ENCODE peak calls at places on chromosomes 11 and 22, in seven cellular contexts. K, Y, Z, I, Q, V and G are unnamed samples.

GRCh38 chr22:38098410-38099249 is 11.9 kb downstream of the BAIAP2L2 start:
- DNase-seq in K (no peak), Y (no peak), Z (no peak), I (no peak), Q (no peak), V (no peak), G (no peak)

GRCh38 chr22:36379593-36380361 is 8.0 kb downstream of the MYH9 start:
- DNase-seq in K (peak; percentile 43), Y (no peak), Z (peak; percentile 71), I (peak; percentile 42), Q (no peak), V (no peak), G (no peak)

GRCh38 chr22:48258841-48259240 is 1496.4 kb downstream of the TBC1D22A start:
- DNase-seq in K (no peak), Y (no peak), Z (no peak), I (no peak), Q (no peak), V (no peak), G (no peak)

GRCh38 chr11:97614571-97614970 is 1224.8 kb downstream of the JRKL start:
- DNase-seq in K (no peak), Y (no peak), Z (no peak), I (no peak), Q (peak; percentile 9), V (no peak), G (no peak)

GRCh38 chr11:1889941-1890855 is 1.5 kb downstream of the PRR33 start:
- DNase-seq in K (no peak), Y (no peak), Z (no peak), I (no peak), Q (no peak), V (no peak), G (no peak)

GRCh38 chr11:64001552-64002427 is 15.6 kb downstream of the OTUB1 start:
- DNase-seq in K (no peak), Y (peak; percentile 38), Z (no peak), I (no peak), Q (peak; percentile 37), V (no peak), G (no peak)

GRCh38 chr22:27962268-27963191 is 43.5 kb upstream of the PITPNB start:
- DNase-seq in K (no peak), Y (peak; percentile 52), Z (no peak), I (no peak), Q (no peak), V (no peak), G (no peak)

GRCh38 chr11:61776561-61777075 is 15.8 kb downstream of the TMEM258 start:
- DNase-seq in K (peak; percentile 40), Y (peak; percentile 74), Z (peak; percentile 80), I (peak; percentile 35), Q (peak; percentile 48), V (peak; percentile 74), G (peak; percentile 57)

GRCh38 chr11:101446238-101446637 is 137.6 kb downstream of the TRPC6 start:
- DNase-seq in K (no peak), Y (no peak), Z (no peak), I (no peak), Q (peak; percentile 45), V (peak; percentile 28), G (no peak)

GRCh38 chr22:45865561-45866397 is 111.2 kb downstream of the WNT7B start:
- DNase-seq in K (no peak), Y (no peak), Z (peak; percentile 44), I (no peak), Q (no peak), V (no peak), G (no peak)

GRCh38 chr11:125123947-125124633 is 12.7 kb upstream of the TMEM218 start:
- DNase-seq in K (no peak), Y (peak; percentile 61), Z (no peak), I (no peak), Q (peak; percentile 51), V (peak; percentile 59), G (peak; percentile 19)

GRCh38 chr22:49010086-49010863 is 817.4 kb downstream of the BRD1 start:
- DNase-seq in K (no peak), Y (no peak), Z (peak; percentile 20), I (no peak), Q (no peak), V (no peak), G (no peak)